ENCODE peak calls at places on chromosomes 1 and 21, in five cellular contexts. J, N, X, P and D are unnamed samples.

GRCh38 chr21:42332557-42332956 is 17.3 kb upstream of the TFF3 start:
- DNase-seq in J (no peak), N (no peak), X (no peak), P (no peak), D (no peak)

GRCh38 chr1:239061770-239062169 is 324.6 kb upstream of the CHRM3 start:
- DNase-seq in J (no peak), N (no peak), X (no peak), P (no peak), D (no peak)

GRCh38 chr1:16013220-16013907 is 4.5 kb downstream of the HSPB7 start:
- DNase-seq in J (peak), N (peak), X (peak), P (peak), D (peak)

GRCh38 chr1:192386051-192386650 is 69.4 kb downstream of the RGS21 start:
- DNase-seq in J (no peak), N (no peak), X (no peak), P (no peak), D (no peak)

GRCh38 chr1:225747566-225747965 is 30.1 kb upstream of the SRP9 start:
- DNase-seq in J (no peak), N (no peak), X (no peak), P (no peak), D (peak)

GRCh38 chr1:207866471-207867135 is 44.3 kb downstream of the CD34 start:
- DNase-seq in J (no peak), N (peak), X (no peak), P (peak), D (no peak)

GRCh38 chr1:168834225-168834872 is 105.3 kb upstream of the DPT start:
- DNase-seq in J (no peak), N (peak), X (no peak), P (no peak), D (no peak)

GRCh38 chr1:6515771-6516170 is 24.3 kb upstream of the PLEKHG5 start:
- DNase-seq in J (no peak), N (no peak), X (no peak), P (no peak), D (no peak)

GRCh38 chr1:227391204-227391603 is 72.9 kb upstream of the CDC42BPA start:
- DNase-seq in J (no peak), N (no peak), X (no peak), P (no peak), D (no peak)

GRCh38 chr1:30420519-30421050 is 302.8 kb downstream of the MATN1 start:
- DNase-seq in J (no peak), N (no peak), X (no peak), P (no peak), D (no peak)

GRCh38 chr1:28354121-28354520 is 15.4 kb upstream of the PHACTR4 start:
- DNase-seq in J (no peak), N (peak), X (no peak), P (peak), D (peak)

GRCh38 chr1:187121661-187122060 is 292.9 kb downstream of the PLA2G4A start:
- DNase-seq in J (no peak), N (no peak), X (no peak), P (no peak), D (no peak)

GRCh38 chr1:185608166-185608565 is 126.0 kb upstream of the HMCN1 start:
- DNase-seq in J (no peak), N (no peak), X (no peak), P (no peak), D (no peak)

GRCh38 chr1:38284953-38285352 is 238.4 kb upstream of the POU3F1 start:
- DNase-seq in J (no peak), N (no peak), X (no peak), P (no peak), D (no peak)

GRCh38 chr21:44941567-44941966 is 1.7 kb downstream of the SLX9 start:
- DNase-seq in J (no peak), N (no peak), X (no peak), P (no peak), D (no peak)

GRCh38 chr1:66446261-66447001 is 87.5 kb upstream of the SGIP1 start:
- DNase-seq in J (no peak), N (peak), X (peak), P (peak), D (peak)

GRCh38 chr1:228740991-228741390 is 5.7 kb downstream of the RHOU start:
- DNase-seq in J (no peak), N (no peak), X (no peak), P (no peak), D (no peak)

GRCh38 chr1:8409107-8409506 is 91.2 kb downstream of the SLC45A1 start:
- DNase-seq in J (no peak), N (peak), X (no peak), P (peak), D (peak)